ENCODE peak calls at places on chromosomes 6 and 20, in four cellular contexts. P is HepG2, E is H1, V is GM12878. S is an unnamed sample. For H3K4me1, the result is how much of the 10 kb centered on the place peaks cover.

GRCh38 chr6:112338310-112338709 is 8.8 kb upstream of the RFPL4B start:
- DNase-seq in P (no peak), E (no peak), V (no peak), S (no peak)

GRCh38 chr6:33405541-33405940 is 5.3 kb upstream of the PHF1 start:
- DNase-seq in P (no peak), E (no peak), V (no peak), S (no peak)

GRCh38 chr6:109308018-109308492 is 74.2 kb downstream of the CD164 start:
- DNase-seq in P (peak), E (no peak), V (no peak), S (no peak)

GRCh38 chr6:166470029-166470862 is 87.5 kb upstream of the MPC1 start:
- DNase-seq in P (no peak), E (no peak), V (no peak), S (no peak)

GRCh38 chr20:11018668-11019170 is 344.9 kb upstream of the JAG1 start:
- DNase-seq in P (no peak), E (no peak), V (no peak), S (no peak)

GRCh38 chr20:11646359-11646758 is 271.3 kb upstream of the BTBD3 start:
- DNase-seq in P (no peak), E (no peak), V (no peak), S (no peak)

GRCh38 chr6:134634952-134635351 is 314.9 kb downstream of the ALDH8A1 start:
- DNase-seq in P (no peak), E (no peak), V (no peak), S (no peak)

GRCh38 chr20:61031101-61031830 is 220.8 kb upstream of the CDH4 start:
- DNase-seq in P (no peak), E (no peak), V (no peak), S (no peak)

GRCh38 chr20:48392407-48393310 is 435.1 kb downstream of the PREX1 start:
- DNase-seq in P (no peak), E (no peak), V (no peak), S (no peak)

GRCh38 chr20:42524058-42524457 is 665.6 kb downstream of the PTPRT start:
- DNase-seq in P (no peak), E (no peak), V (no peak), S (no peak)

GRCh38 chr6:158411998-158412397 is 99.7 kb downstream of the TULP4 start:
- DNase-seq in P (no peak), E (no peak), V (no peak), S (no peak)

GRCh38 chr6:134506162-134506561 is 188.2 kb upstream of the SGK1 start:
- DNase-seq in P (no peak), E (no peak), V (no peak), S (no peak)

GRCh38 chr6:158205220-158205944 is 37.2 kb downstream of the GTF2H5 start:
- DNase-seq in P (peak), E (no peak), V (no peak), S (no peak)

GRCh38 chr6:71294121-71294523 is 5.5 kb downstream of the OGFRL1 start:
- DNase-seq in P (no peak), E (no peak), V (no peak), S (no peak)

GRCh38 chr6:474454-475185 is 83.1 kb downstream of the IRF4 start:
- DNase-seq in P (no peak), E (no peak), V (peak), S (no peak)

GRCh38 chr6:45438849-45439406 is 61.2 kb upstream of the SUPT3H start:
- DNase-seq in P (no peak), E (no peak), V (no peak), S (no peak)

GRCh38 chr6:3959385-3959784 is 110.2 kb downstream of the FAM50B start:
- DNase-seq in P (no peak), E (no peak), V (no peak), S (no peak)

GRCh38 chr6:17640477-17640917 is 40.4 kb downstream of the FAM8A1 start:
- DNase-seq in P (no peak), E (no peak), V (no peak), S (no peak)

GRCh38 chr6:122184260-122184934 is 215.1 kb upstream of the HSF2 start:
- DNase-seq in P (peak), E (no peak), V (no peak), S (no peak)

GRCh38 chr6:156250593-156250992 is 526.6 kb upstream of the ARID1B start:
- DNase-seq in P (no peak), E (no peak), V (no peak), S (no peak)

GRCh38 chr20:50111829-50112495 is 988 bp downstream of the UBE2V1 start:
- DNase-seq in P (no peak), E (no peak), V (no peak), S (no peak)

GRCh38 chr6:100622907-100623692 is 158.4 kb upstream of the SIM1 start:
- DNase-seq in P (no peak), E (no peak), V (no peak), S (no peak)

GRCh38 chr6:160071805-160072687 is 49.6 kb upstream of the SLC22A1 start:
- DNase-seq in P (no peak), E (no peak), V (no peak), S (no peak)

GRCh38 chr20:21395039-21395665 is 2.2 kb downstream of the NKX2-4 start:
- DNase-seq in P (no peak), E (no peak), V (no peak), S (no peak)

GRCh38 chr6:90425161-90425641 is 128.6 kb upstream of the BACH2 start:
- DNase-seq in P (no peak), E (no peak), V (peak), S (no peak)

GRCh38 chr20:54295686-54296085 is 87.8 kb downstream of the PFDN4 start:
- DNase-seq in P (no peak), E (no peak), V (no peak), S (no peak)

GRCh38 chr6:145263807-145264206 is 471.5 kb downstream of the EPM2A start:
- DNase-seq in P (no peak), E (no peak), V (no peak), S (no peak)

GRCh38 chr6:109743739-109744138 is 52.6 kb downstream of the FIG4 start:
- DNase-seq in P (no peak), E (no peak), V (no peak), S (no peak)

GRCh38 chr20:8424986-8425385 is 292.9 kb downstream of the PLCB1 start:
- DNase-seq in P (no peak), E (no peak), V (no peak), S (no peak)
- H3K4me1 ChIP-seq in P (under half), E (under half), V (under half), S (under half)

GRCh38 chr20:9300534-9300933 is 213.9 kb upstream of the LAMP5 start:
- DNase-seq in P (peak), E (no peak), V (no peak), S (no peak)

GRCh38 chr20:9302073-9302425 is 212.3 kb upstream of the LAMP5 start:
- DNase-seq in P (no peak), E (no peak), V (no peak), S (no peak)

GRCh38 chr20:9311132-9311531 is 203.3 kb upstream of the LAMP5 start:
- DNase-seq in P (no peak), E (no peak), V (no peak), S (no peak)

GRCh38 chr20:9301129-9302072 is 213.0 kb upstream of the LAMP5 start:
- DNase-seq in P (peak), E (no peak), V (no peak), S (no peak)

DNA sequence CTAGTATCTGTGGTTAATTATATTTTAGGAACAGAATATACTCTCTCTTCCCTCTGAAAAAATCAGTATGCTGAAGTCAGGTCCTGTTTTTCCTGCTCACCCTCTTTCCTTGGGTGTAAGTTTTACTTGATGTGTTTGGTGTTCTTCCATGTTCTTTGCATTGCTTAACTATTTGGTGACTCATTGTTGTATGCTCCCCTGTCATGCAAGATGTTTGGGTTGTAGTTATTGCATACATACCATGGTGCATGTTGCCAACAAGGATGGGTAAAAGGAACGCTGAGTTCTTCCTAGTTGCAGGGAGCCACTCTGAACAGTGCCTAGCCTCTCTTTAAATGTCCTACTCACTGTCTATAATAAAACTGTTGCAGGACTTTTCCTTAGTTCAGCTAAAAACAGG is 207.9 kb upstream of the LAMP5 start:
- DNase-seq in P (peak), E (no peak), V (no peak), S (no peak)
- TF ChIP-seq SUZ12 in P (no peak), E (no peak), V (no peak), S (no peak)

GRCh38 chr6:41191569-41191968 is 9.4 kb downstream of the TREML2 start:
- DNase-seq in P (no peak), E (no peak), V (no peak), S (peak)
- TF ChIP-seq YY1 in P (no peak), E (no peak), V (no peak), S (no peak)

GRCh38 chr20:32581839-32582658 is 3.1 kb downstream of the NOL4L start:
- DNase-seq in P (no peak), E (no peak), V (no peak), S (no peak)
- H3K4me1 ChIP-seq in P (under half), E (under half), V (under half), S (under half)

S was measured in NT2/D1.